ENCODE peak calls at places on chromosome 1, in six cellular contexts. One of them, this sample, is unnamed.

GRCh38 chr1:221611930-221612777 is 129.7 kb downstream of the DUSP10 start:
- DNase-seq in thoracic aorta: no peak
- DNase-seq in effector CD4-positive, alpha-beta T cell: no peak
- DNase-seq in NCI-H1105 treated with DMSO at 0.1 percent for 48 hours: peak
- DNase-seq in dorsolateral prefrontal cortex: peak
- DNase-seq in HCT116: peak
- DNase-seq in this sample: peak

GRCh38 chr1:97834903-97835302 is 85.9 kb downstream of the DPYD start:
- DNase-seq in thoracic aorta: no peak
- DNase-seq in effector CD4-positive, alpha-beta T cell: no peak
- DNase-seq in NCI-H1105 treated with DMSO at 0.1 percent for 48 hours: peak
- DNase-seq in dorsolateral prefrontal cortex: no peak
- DNase-seq in HCT116: no peak
- DNase-seq in this sample: no peak

GRCh38 chr1:117371436-117372151 is 4.3 kb downstream of the MAN1A2 start:
- DNase-seq in thoracic aorta: no peak
- DNase-seq in effector CD4-positive, alpha-beta T cell: no peak
- DNase-seq in NCI-H1105 treated with DMSO at 0.1 percent for 48 hours: no peak
- DNase-seq in dorsolateral prefrontal cortex: no peak
- DNase-seq in HCT116: no peak
- DNase-seq in this sample: no peak

GRCh38 chr1:52259886-52260285 is 106.1 kb downstream of the CC2D1B start:
- DNase-seq in thoracic aorta: no peak
- DNase-seq in effector CD4-positive, alpha-beta T cell: no peak
- DNase-seq in NCI-H1105 treated with DMSO at 0.1 percent for 48 hours: no peak
- DNase-seq in dorsolateral prefrontal cortex: no peak
- DNase-seq in HCT116: no peak
- DNase-seq in this sample: no peak

GRCh38 chr1:156489166-156489934 is 11.2 kb downstream of the MEF2D start:
- DNase-seq in thoracic aorta: no peak
- DNase-seq in effector CD4-positive, alpha-beta T cell: peak
- DNase-seq in NCI-H1105 treated with DMSO at 0.1 percent for 48 hours: peak
- DNase-seq in dorsolateral prefrontal cortex: peak
- DNase-seq in HCT116: no peak
- DNase-seq in this sample: no peak

GRCh38 chr1:29706936-29707335 is 470.6 kb downstream of the PTPRU start:
- DNase-seq in thoracic aorta: no peak
- DNase-seq in effector CD4-positive, alpha-beta T cell: no peak
- DNase-seq in NCI-H1105 treated with DMSO at 0.1 percent for 48 hours: peak
- DNase-seq in dorsolateral prefrontal cortex: no peak
- DNase-seq in HCT116: no peak
- DNase-seq in this sample: no peak

GRCh38 chr1:182357913-182358312 is 33.7 kb downstream of the GLUL start:
- DNase-seq in thoracic aorta: no peak
- DNase-seq in effector CD4-positive, alpha-beta T cell: no peak
- DNase-seq in NCI-H1105 treated with DMSO at 0.1 percent for 48 hours: peak
- DNase-seq in dorsolateral prefrontal cortex: no peak
- DNase-seq in HCT116: no peak
- DNase-seq in this sample: no peak

GRCh38 chr1:75992312-75992711 is 60.1 kb upstream of the ASB17 start:
- DNase-seq in thoracic aorta: no peak
- DNase-seq in effector CD4-positive, alpha-beta T cell: no peak
- DNase-seq in NCI-H1105 treated with DMSO at 0.1 percent for 48 hours: no peak
- DNase-seq in dorsolateral prefrontal cortex: no peak
- DNase-seq in HCT116: no peak
- DNase-seq in this sample: no peak

GRCh38 chr1:33852711-33853110 is 11.2 kb upstream of the HMGB4 start:
- DNase-seq in thoracic aorta: no peak
- DNase-seq in effector CD4-positive, alpha-beta T cell: no peak
- DNase-seq in NCI-H1105 treated with DMSO at 0.1 percent for 48 hours: no peak
- DNase-seq in dorsolateral prefrontal cortex: no peak
- DNase-seq in HCT116: no peak
- DNase-seq in this sample: no peak

GRCh38 chr1:55021965-55022546 is 17.3 kb upstream of the PCSK9 start:
- DNase-seq in thoracic aorta: peak
- DNase-seq in effector CD4-positive, alpha-beta T cell: peak
- DNase-seq in NCI-H1105 treated with DMSO at 0.1 percent for 48 hours: peak
- DNase-seq in dorsolateral prefrontal cortex: peak
- DNase-seq in HCT116: peak
- DNase-seq in this sample: peak

GRCh38 chr1:229950908-229951307 is 116.1 kb upstream of the GALNT2 start:
- DNase-seq in thoracic aorta: no peak
- DNase-seq in effector CD4-positive, alpha-beta T cell: no peak
- DNase-seq in NCI-H1105 treated with DMSO at 0.1 percent for 48 hours: no peak
- DNase-seq in dorsolateral prefrontal cortex: no peak
- DNase-seq in HCT116: no peak
- DNase-seq in this sample: no peak

GRCh38 chr1:158180741-158181576 is at the start of gene CD1D:
- DNase-seq in thoracic aorta: no peak
- DNase-seq in effector CD4-positive, alpha-beta T cell: no peak
- DNase-seq in NCI-H1105 treated with DMSO at 0.1 percent for 48 hours: peak
- DNase-seq in dorsolateral prefrontal cortex: peak
- DNase-seq in HCT116: no peak
- DNase-seq in this sample: no peak

GRCh38 chr1:208203848-208204609 is 40.2 kb downstream of the PLXNA2 start:
- DNase-seq in thoracic aorta: no peak
- DNase-seq in effector CD4-positive, alpha-beta T cell: no peak
- DNase-seq in NCI-H1105 treated with DMSO at 0.1 percent for 48 hours: no peak
- DNase-seq in dorsolateral prefrontal cortex: no peak
- DNase-seq in HCT116: no peak
- DNase-seq in this sample: no peak

GRCh38 chr1:27430903-27431653 is 38.7 kb downstream of the GPR3 start:
- DNase-seq in thoracic aorta: no peak
- DNase-seq in effector CD4-positive, alpha-beta T cell: peak
- DNase-seq in NCI-H1105 treated with DMSO at 0.1 percent for 48 hours: no peak
- DNase-seq in dorsolateral prefrontal cortex: no peak
- DNase-seq in HCT116: no peak
- DNase-seq in this sample: no peak

GRCh38 chr1:231940116-231940515 is 313.5 kb downstream of the DISC1 start:
- DNase-seq in thoracic aorta: no peak
- DNase-seq in effector CD4-positive, alpha-beta T cell: no peak
- DNase-seq in NCI-H1105 treated with DMSO at 0.1 percent for 48 hours: no peak
- DNase-seq in dorsolateral prefrontal cortex: no peak
- DNase-seq in HCT116: no peak
- DNase-seq in this sample: no peak

GRCh38 chr1:98078586-98078985 is 157.8 kb upstream of the DPYD start:
- DNase-seq in thoracic aorta: no peak
- DNase-seq in effector CD4-positive, alpha-beta T cell: no peak
- DNase-seq in NCI-H1105 treated with DMSO at 0.1 percent for 48 hours: no peak
- DNase-seq in dorsolateral prefrontal cortex: no peak
- DNase-seq in HCT116: no peak
- DNase-seq in this sample: no peak

GRCh38 chr1:214952648-214953047 is 129.9 kb upstream of the KCNK2 start:
- DNase-seq in thoracic aorta: no peak
- DNase-seq in effector CD4-positive, alpha-beta T cell: no peak
- DNase-seq in NCI-H1105 treated with DMSO at 0.1 percent for 48 hours: no peak
- DNase-seq in dorsolateral prefrontal cortex: no peak
- DNase-seq in HCT116: peak
- DNase-seq in this sample: no peak

GRCh38 chr1:118563969-118564951 is 379.2 kb upstream of the SPAG17 start:
- DNase-seq in thoracic aorta: no peak
- DNase-seq in effector CD4-positive, alpha-beta T cell: no peak
- DNase-seq in NCI-H1105 treated with DMSO at 0.1 percent for 48 hours: no peak
- DNase-seq in dorsolateral prefrontal cortex: no peak
- DNase-seq in HCT116: no peak
- DNase-seq in this sample: no peak

GRCh38 chr1:91075233-91076135 is 53.6 kb upstream of the ZNF644 start:
- DNase-seq in thoracic aorta: no peak
- DNase-seq in effector CD4-positive, alpha-beta T cell: no peak
- DNase-seq in NCI-H1105 treated with DMSO at 0.1 percent for 48 hours: no peak
- DNase-seq in dorsolateral prefrontal cortex: no peak
- DNase-seq in HCT116: no peak
- DNase-seq in this sample: no peak

GRCh38 chr1:147892216-147892615 is 10.4 kb upstream of the GJA8 start:
- DNase-seq in thoracic aorta: no peak
- DNase-seq in effector CD4-positive, alpha-beta T cell: no peak
- DNase-seq in NCI-H1105 treated with DMSO at 0.1 percent for 48 hours: no peak
- DNase-seq in dorsolateral prefrontal cortex: no peak
- DNase-seq in HCT116: peak
- DNase-seq in this sample: no peak

GRCh38 chr1:216207154-216207553 is 216.1 kb downstream of the USH2A start:
- DNase-seq in thoracic aorta: no peak
- DNase-seq in effector CD4-positive, alpha-beta T cell: no peak
- DNase-seq in NCI-H1105 treated with DMSO at 0.1 percent for 48 hours: no peak
- DNase-seq in dorsolateral prefrontal cortex: no peak
- DNase-seq in HCT116: no peak
- DNase-seq in this sample: no peak

GRCh38 chr1:18693256-18694098 is 62.8 kb downstream of the PAX7 start:
- DNase-seq in thoracic aorta: no peak
- DNase-seq in effector CD4-positive, alpha-beta T cell: no peak
- DNase-seq in NCI-H1105 treated with DMSO at 0.1 percent for 48 hours: no peak
- DNase-seq in dorsolateral prefrontal cortex: no peak
- DNase-seq in HCT116: no peak
- DNase-seq in this sample: no peak

GRCh38 chr1:48692235-48692634 is 84.5 kb downstream of the BEND5 start:
- DNase-seq in thoracic aorta: no peak
- DNase-seq in effector CD4-positive, alpha-beta T cell: no peak
- DNase-seq in NCI-H1105 treated with DMSO at 0.1 percent for 48 hours: no peak
- DNase-seq in dorsolateral prefrontal cortex: peak
- DNase-seq in HCT116: no peak
- DNase-seq in this sample: no peak

GRCh38 chr1:93690921-93691789 is 9.5 kb upstream of the BCAR3 start:
- DNase-seq in thoracic aorta: no peak
- DNase-seq in effector CD4-positive, alpha-beta T cell: no peak
- DNase-seq in NCI-H1105 treated with DMSO at 0.1 percent for 48 hours: no peak
- DNase-seq in dorsolateral prefrontal cortex: no peak
- DNase-seq in HCT116: no peak
- DNase-seq in this sample: no peak

GRCh38 chr1:169945171-169945570 is 51.5 kb upstream of the SCYL3 start:
- DNase-seq in thoracic aorta: no peak
- DNase-seq in effector CD4-positive, alpha-beta T cell: no peak
- DNase-seq in NCI-H1105 treated with DMSO at 0.1 percent for 48 hours: no peak
- DNase-seq in dorsolateral prefrontal cortex: peak
- DNase-seq in HCT116: no peak
- DNase-seq in this sample: no peak

GRCh38 chr1:82064701-82065100 is 264.0 kb downstream of the ADGRL2 start:
- DNase-seq in thoracic aorta: no peak
- DNase-seq in effector CD4-positive, alpha-beta T cell: no peak
- DNase-seq in NCI-H1105 treated with DMSO at 0.1 percent for 48 hours: peak
- DNase-seq in dorsolateral prefrontal cortex: no peak
- DNase-seq in HCT116: no peak
- DNase-seq in this sample: no peak

GRCh38 chr1:10733967-10734366 is 62.5 kb downstream of the CASZ1 start:
- DNase-seq in thoracic aorta: no peak
- DNase-seq in effector CD4-positive, alpha-beta T cell: no peak
- DNase-seq in NCI-H1105 treated with DMSO at 0.1 percent for 48 hours: peak
- DNase-seq in dorsolateral prefrontal cortex: no peak
- DNase-seq in HCT116: no peak
- DNase-seq in this sample: no peak

GRCh38 chr1:81414417-81415087 is 386.2 kb upstream of the ADGRL2 start:
- DNase-seq in thoracic aorta: no peak
- DNase-seq in effector CD4-positive, alpha-beta T cell: no peak
- DNase-seq in NCI-H1105 treated with DMSO at 0.1 percent for 48 hours: no peak
- DNase-seq in dorsolateral prefrontal cortex: peak
- DNase-seq in HCT116: peak
- DNase-seq in this sample: peak

GRCh38 chr1:239987103-239987745 is 104.5 kb upstream of the FMN2 start:
- DNase-seq in thoracic aorta: no peak
- DNase-seq in effector CD4-positive, alpha-beta T cell: no peak
- DNase-seq in NCI-H1105 treated with DMSO at 0.1 percent for 48 hours: peak
- DNase-seq in dorsolateral prefrontal cortex: no peak
- DNase-seq in HCT116: peak
- DNase-seq in this sample: peak